ENCODE peak calls at places on chromosomes 6 and 20, in four cellular contexts. One of them, this sample, is unnamed.

GRCh38 chr6:53035549-53036213 is 29.5 kb upstream of the FBXO9 start:
- DNase-seq in AG09309: no peak
- DNase-seq in neural crest cell: no peak
- DNase-seq in sigmoid colon: no peak
- DNase-seq in this sample: no peak

GRCh38 chr6:87222676-87223075 is 67.3 kb downstream of the ZNF292 start:
- DNase-seq in neural crest cell: no peak
- DNase-seq in AG09309: no peak
- DNase-seq in sigmoid colon: no peak
- DNase-seq in this sample: no peak

GRCh38 chr6:134564705-134565104 is 246.8 kb upstream of the SGK1 start:
- DNase-seq in sigmoid colon: no peak
- DNase-seq in neural crest cell: peak
- DNase-seq in AG09309: no peak
- DNase-seq in this sample: no peak

GRCh38 chr6:47681201-47681990 is 17.0 kb upstream of the ADGRF4 start:
- DNase-seq in neural crest cell: no peak
- DNase-seq in sigmoid colon: no peak
- DNase-seq in AG09309: no peak
- DNase-seq in this sample: no peak

GRCh38 chr20:47781631-47782030 is 3.6 kb downstream of the SULF2 start:
- DNase-seq in neural crest cell: no peak
- DNase-seq in AG09309: no peak
- DNase-seq in sigmoid colon: no peak
- DNase-seq in this sample: no peak

GRCh38 chr20:17895641-17896246 is 72.8 kb downstream of the SNX5 start:
- DNase-seq in AG09309: no peak
- DNase-seq in neural crest cell: no peak
- DNase-seq in sigmoid colon: peak
- DNase-seq in this sample: no peak

GRCh38 chr6:12718025-12718424 is 1.5 kb downstream of the PHACTR1 start:
- DNase-seq in neural crest cell: no peak
- DNase-seq in AG09309: no peak
- DNase-seq in sigmoid colon: no peak
- DNase-seq in this sample: no peak

GRCh38 chr20:26218301-26218700 is 521.6 kb upstream of the ZNF337 start:
- DNase-seq in neural crest cell: no peak
- DNase-seq in AG09309: no peak
- DNase-seq in sigmoid colon: no peak
- DNase-seq in this sample: no peak

GRCh38 chr6:44788387-44788981 is 401.0 kb downstream of the CDC5L start:
- DNase-seq in neural crest cell: no peak
- DNase-seq in sigmoid colon: no peak
- DNase-seq in AG09309: peak
- DNase-seq in this sample: no peak

GRCh38 chr20:5973971-5974370 is 23.5 kb downstream of the MCM8 start:
- DNase-seq in sigmoid colon: no peak
- DNase-seq in neural crest cell: no peak
- DNase-seq in AG09309: no peak
- DNase-seq in this sample: no peak

GRCh38 chr20:57246008-57246407 is 20.4 kb downstream of the BMP7 start:
- DNase-seq in sigmoid colon: no peak
- DNase-seq in neural crest cell: no peak
- DNase-seq in AG09309: no peak
- DNase-seq in this sample: no peak

GRCh38 chr20:49146442-49146841 is 41.7 kb downstream of the STAU1 start:
- DNase-seq in AG09309: no peak
- DNase-seq in sigmoid colon: no peak
- DNase-seq in neural crest cell: no peak
- DNase-seq in this sample: no peak

GRCh38 chr6:33143113-33143760 is 49.0 kb downstream of the COL11A2 start:
- DNase-seq in AG09309: no peak
- DNase-seq in sigmoid colon: no peak
- DNase-seq in neural crest cell: no peak
- DNase-seq in this sample: no peak

GRCh38 chr20:478949-479429 is 16.7 kb upstream of the TBC1D20 start:
- DNase-seq in AG09309: no peak
- DNase-seq in sigmoid colon: no peak
- DNase-seq in neural crest cell: peak
- DNase-seq in this sample: peak

GRCh38 chr6:56374841-56375369 is 127.5 kb upstream of the COL21A1 start:
- DNase-seq in AG09309: peak
- DNase-seq in sigmoid colon: peak
- DNase-seq in neural crest cell: no peak
- DNase-seq in this sample: peak

GRCh38 chr6:31736026-31736767 is at the start of gene CLIC1:
- DNase-seq in sigmoid colon: peak
- DNase-seq in neural crest cell: peak
- DNase-seq in AG09309: no peak
- DNase-seq in this sample: peak

GRCh38 chr6:142943746-142944125 is 1.2 kb downstream of the HIVEP2 start:
- DNase-seq in neural crest cell: no peak
- DNase-seq in sigmoid colon: no peak
- DNase-seq in AG09309: no peak
- DNase-seq in this sample: peak

GRCh38 chr6:50850223-50850751 is 31.6 kb downstream of the TFAP2B start:
- DNase-seq in AG09309: no peak
- DNase-seq in sigmoid colon: no peak
- DNase-seq in neural crest cell: no peak
- DNase-seq in this sample: no peak

GRCh38 chr6:124551711-124552233 is 410.5 kb upstream of the RNF217 start:
- DNase-seq in sigmoid colon: no peak
- DNase-seq in AG09309: no peak
- DNase-seq in neural crest cell: no peak
- DNase-seq in this sample: no peak

GRCh38 chr6:5190467-5190866 is 70.3 kb downstream of the LYRM4 start:
- DNase-seq in AG09309: peak
- DNase-seq in neural crest cell: no peak
- DNase-seq in sigmoid colon: no peak
- DNase-seq in this sample: peak

GRCh38 chr6:20400476-20401402 is 940 bp upstream of the E2F3 start:
- DNase-seq in AG09309: no peak
- DNase-seq in neural crest cell: peak
- DNase-seq in sigmoid colon: peak
- DNase-seq in this sample: peak

GRCh38 chr20:59628171-59628570 is 23.8 kb downstream of the PHACTR3 start:
- DNase-seq in sigmoid colon: peak
- DNase-seq in AG09309: no peak
- DNase-seq in neural crest cell: no peak
- DNase-seq in this sample: no peak

GRCh38 chr6:14070457-14070856 is 47.1 kb upstream of the CD83 start:
- DNase-seq in AG09309: no peak
- DNase-seq in sigmoid colon: no peak
- DNase-seq in neural crest cell: no peak
- DNase-seq in this sample: no peak

GRCh38 chr6:52027699-52028098 is 59.7 kb downstream of the PKHD1 start:
- DNase-seq in sigmoid colon: no peak
- DNase-seq in neural crest cell: no peak
- DNase-seq in AG09309: no peak
- DNase-seq in this sample: no peak

GRCh38 chr6:123895346-123895745 is 91.7 kb downstream of the NKAIN2 start:
- DNase-seq in sigmoid colon: no peak
- DNase-seq in neural crest cell: no peak
- DNase-seq in AG09309: no peak
- DNase-seq in this sample: no peak

GRCh38 chr6:29955783-29956182 is 13.5 kb downstream of the HLA-A start:
- DNase-seq in AG09309: no peak
- DNase-seq in sigmoid colon: no peak
- DNase-seq in neural crest cell: no peak
- DNase-seq in this sample: no peak

GRCh38 chr20:57006411-57007170 is 259.9 kb downstream of the BMP7 start:
- DNase-seq in AG09309: no peak
- DNase-seq in neural crest cell: no peak
- DNase-seq in sigmoid colon: no peak
- DNase-seq in this sample: no peak

GRCh38 chr6:169997930-169998218 is 246.5 kb downstream of the ERMARD start:
- DNase-seq in AG09309: no peak
- DNase-seq in sigmoid colon: peak
- DNase-seq in neural crest cell: no peak
- DNase-seq in this sample: no peak

GRCh38 chr6:147506704-147507114 is 1.8 kb upstream of the SAMD5 start:
- DNase-seq in AG09309: no peak
- DNase-seq in neural crest cell: peak
- DNase-seq in sigmoid colon: peak
- DNase-seq in this sample: peak

GRCh38 chr20:1707588-1708449 is 50.2 kb upstream of the SIRPG start:
- DNase-seq in neural crest cell: no peak
- DNase-seq in AG09309: no peak
- DNase-seq in sigmoid colon: no peak
- DNase-seq in this sample: no peak

GRCh38 chr6:15266423-15266996 is 20.6 kb downstream of the JARID2 start:
- DNase-seq in AG09309: no peak
- DNase-seq in neural crest cell: no peak
- DNase-seq in sigmoid colon: no peak
- DNase-seq in this sample: no peak

GRCh38 chr6:7216941-7217621 is 95.9 kb downstream of the SSR1 start:
- DNase-seq in AG09309: no peak
- DNase-seq in sigmoid colon: no peak
- DNase-seq in neural crest cell: no peak
- DNase-seq in this sample: no peak

GRCh38 chr6:135936606-135937005 is 85.1 kb downstream of the PDE7B start:
- DNase-seq in AG09309: peak
- DNase-seq in neural crest cell: no peak
- DNase-seq in sigmoid colon: no peak
- DNase-seq in this sample: peak

GRCh38 chr20:37538003-37538402 is 10.3 kb upstream of the BLCAP start:
- DNase-seq in AG09309: no peak
- DNase-seq in neural crest cell: no peak
- DNase-seq in sigmoid colon: no peak
- DNase-seq in this sample: peak

GRCh38 chr6:24547243-24547642 is 52.5 kb downstream of the ALDH5A1 start:
- DNase-seq in sigmoid colon: no peak
- DNase-seq in neural crest cell: no peak
- DNase-seq in AG09309: no peak
- DNase-seq in this sample: no peak
- TF ChIP-seq CTCF in sigmoid colon: no peak
- TF ChIP-seq CTCF in neural crest cell: no peak
- TF ChIP-seq CTCF in AG09309: no peak
- TF ChIP-seq CTCF in this sample: no peak

DNA sequence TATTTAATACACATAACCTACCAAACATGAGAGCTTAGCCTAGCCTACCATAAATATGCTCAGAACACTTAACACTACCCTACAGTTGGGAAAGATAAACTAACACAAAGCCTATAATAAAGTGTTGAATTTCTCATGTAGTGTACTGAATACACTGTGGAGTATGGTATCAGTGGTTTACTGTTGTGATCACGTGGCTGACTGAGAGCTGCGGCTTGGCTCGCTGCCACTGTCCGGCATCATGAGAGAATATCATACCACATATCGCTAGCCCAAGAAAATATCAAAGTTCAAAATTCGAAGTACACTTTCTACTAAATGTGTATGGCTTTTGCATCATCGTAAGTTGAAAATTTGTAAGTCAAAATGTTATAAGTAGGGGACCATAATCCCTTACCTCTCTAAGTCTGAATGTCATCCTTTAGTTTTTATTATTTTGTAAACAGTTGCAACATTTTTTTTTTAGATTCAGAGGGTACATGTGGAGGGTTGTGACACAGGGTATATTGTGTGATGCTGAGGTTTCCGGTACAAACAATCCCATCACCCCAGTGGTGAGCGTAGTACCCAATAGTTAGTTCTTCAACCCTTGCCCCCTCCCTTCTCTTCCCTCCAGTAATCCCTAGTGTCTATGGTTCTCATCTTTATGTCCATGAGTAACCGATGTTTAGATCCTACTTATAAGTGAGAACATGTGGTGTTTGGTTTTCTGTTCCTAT is 14.6 kb upstream of the TAAR1 start:
- DNase-seq in sigmoid colon: no peak
- DNase-seq in neural crest cell: no peak
- DNase-seq in AG09309: no peak
- DNase-seq in this sample: no peak
- TF ChIP-seq CTCF in sigmoid colon: no peak
- TF ChIP-seq CTCF in neural crest cell: no peak
- TF ChIP-seq CTCF in AG09309: no peak
- TF ChIP-seq CTCF in this sample: no peak

GRCh38 chr6:152380993-152381898 is 255.9 kb downstream of the SYNE1 start:
- DNase-seq in AG09309: peak
- DNase-seq in sigmoid colon: peak
- DNase-seq in neural crest cell: peak
- DNase-seq in this sample: peak
- TF ChIP-seq CTCF in AG09309: no peak
- TF ChIP-seq CTCF in sigmoid colon: no peak
- TF ChIP-seq CTCF in neural crest cell: no peak
- TF ChIP-seq CTCF in this sample: no peak

DNA sequence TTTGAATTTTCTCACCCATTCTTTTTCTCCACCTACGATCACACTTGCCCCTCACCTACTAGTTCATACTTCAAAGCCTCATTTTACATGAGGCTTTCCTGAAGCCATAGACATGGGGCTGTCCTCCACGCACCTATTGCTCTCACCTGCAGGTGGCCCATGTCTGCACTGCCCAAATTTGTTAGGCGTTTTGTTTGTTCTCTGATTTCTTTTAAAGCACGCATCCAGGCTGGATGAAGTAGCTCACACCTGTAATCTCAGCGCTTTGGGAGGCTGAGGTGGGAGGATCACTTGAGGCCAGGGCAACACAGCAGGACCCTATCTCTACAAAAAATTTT is 106.8 kb upstream of the RIPOR2 start:
- DNase-seq in sigmoid colon: no peak
- DNase-seq in AG09309: no peak
- DNase-seq in neural crest cell: no peak
- DNase-seq in this sample: no peak
- TF ChIP-seq CTCF in sigmoid colon: no peak
- TF ChIP-seq CTCF in AG09309: no peak
- TF ChIP-seq CTCF in neural crest cell: no peak
- TF ChIP-seq CTCF in this sample: no peak

DNA sequence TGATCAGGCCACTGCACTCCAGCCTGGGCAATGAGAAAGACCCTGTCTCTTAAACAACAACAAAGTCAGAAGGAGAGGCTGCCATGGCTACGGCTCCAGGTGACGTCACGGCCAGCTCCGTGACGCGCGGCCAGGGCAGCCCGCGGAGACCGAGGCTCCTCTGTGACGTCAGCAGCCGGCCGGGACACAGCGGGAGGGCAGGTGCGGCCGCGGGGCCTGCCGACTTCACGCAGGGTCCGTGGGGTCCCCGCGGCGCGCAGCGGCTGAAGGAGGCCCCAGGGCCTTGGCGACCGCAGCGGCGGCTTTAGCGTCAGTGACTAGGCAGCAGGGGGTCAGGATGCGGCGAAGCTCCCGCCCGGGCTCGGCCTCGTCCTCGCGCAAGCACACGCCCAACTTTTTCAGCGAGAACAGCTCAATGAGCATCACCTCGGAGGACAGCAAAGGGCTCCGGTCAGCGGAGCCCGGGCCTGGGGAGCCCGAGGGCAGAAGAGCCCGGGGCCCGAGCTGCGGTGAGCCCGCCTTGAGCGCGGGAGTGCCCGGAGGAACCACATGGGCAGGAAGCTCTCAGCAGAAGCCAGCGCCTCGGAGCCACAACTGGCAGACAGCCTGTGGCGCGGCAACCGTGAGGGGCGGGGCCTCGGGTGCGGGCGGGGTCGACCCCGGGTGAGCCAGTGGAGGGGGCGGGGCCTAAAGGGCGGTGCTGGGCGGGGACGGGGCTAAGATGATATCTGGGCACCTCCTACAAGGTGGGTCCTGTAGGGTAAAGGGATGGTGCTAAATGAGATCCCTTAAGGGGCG is at the start of gene SPAG4:
- DNase-seq in neural crest cell: peak
- DNase-seq in sigmoid colon: peak
- DNase-seq in AG09309: no peak
- DNase-seq in this sample: peak
- TF ChIP-seq CTCF in neural crest cell: no peak
- TF ChIP-seq CTCF in sigmoid colon: no peak
- TF ChIP-seq CTCF in AG09309: no peak
- TF ChIP-seq CTCF in this sample: no peak

This sample was measured in MCF 10A.